ENCODE peak calls at places on chromosomes 4 and X, in six cellular contexts. One of them, this sample, is unnamed.

GRCh38 chr4:118351851-118352827 is 664 bp downstream of the PRSS12 start:
- DNase-seq in GM03348: peak
- DNase-seq in NCI-H1436 treated with DMSO at 0.1 percent for 48 hours: no peak
- DNase-seq in HAP-1: peak
- DNase-seq in posterior cingulate gyrus: no peak
- DNase-seq in tibial nerve: no peak
- DNase-seq in this sample: no peak

GRCh38 chr4:118360101-118360500 is 7.3 kb upstream of the PRSS12 start:
- DNase-seq in GM03348: no peak
- DNase-seq in NCI-H1436 treated with DMSO at 0.1 percent for 48 hours: no peak
- DNase-seq in HAP-1: no peak
- DNase-seq in posterior cingulate gyrus: no peak
- DNase-seq in tibial nerve: no peak
- DNase-seq in this sample: no peak

GRCh38 chr4:38765391-38765790 is 17.4 kb downstream of the TLR10 start:
- DNase-seq in GM03348: no peak
- DNase-seq in NCI-H1436 treated with DMSO at 0.1 percent for 48 hours: no peak
- DNase-seq in HAP-1: no peak
- DNase-seq in posterior cingulate gyrus: no peak
- DNase-seq in tibial nerve: no peak
- DNase-seq in this sample: no peak

GRCh38 chr4:13309751-13310150 is 174.4 kb downstream of the RAB28 start:
- DNase-seq in GM03348: no peak
- DNase-seq in NCI-H1436 treated with DMSO at 0.1 percent for 48 hours: no peak
- DNase-seq in HAP-1: no peak
- DNase-seq in posterior cingulate gyrus: no peak
- DNase-seq in tibial nerve: no peak
- DNase-seq in this sample: no peak

GRCh38 chr4:41142946-41143720 is 71.2 kb downstream of the APBB2 start:
- DNase-seq in GM03348: peak
- DNase-seq in NCI-H1436 treated with DMSO at 0.1 percent for 48 hours: no peak
- DNase-seq in HAP-1: no peak
- DNase-seq in posterior cingulate gyrus: no peak
- DNase-seq in tibial nerve: peak
- DNase-seq in this sample: peak

GRCh38 chr4:28391877-28392276 is 1531.2 kb downstream of the STIM2 start:
- DNase-seq in GM03348: peak
- DNase-seq in NCI-H1436 treated with DMSO at 0.1 percent for 48 hours: no peak
- DNase-seq in HAP-1: no peak
- DNase-seq in posterior cingulate gyrus: no peak
- DNase-seq in tibial nerve: no peak
- DNase-seq in this sample: no peak

GRCh38 chrX:106566362-106566761 is 45.4 kb upstream of the RADX start:
- DNase-seq in GM03348: no peak
- DNase-seq in NCI-H1436 treated with DMSO at 0.1 percent for 48 hours: no peak
- DNase-seq in HAP-1: no peak
- DNase-seq in posterior cingulate gyrus: no peak
- DNase-seq in tibial nerve: no peak
- DNase-seq in this sample: no peak

GRCh38 chrX:152817082-152817744 is 13.3 kb downstream of the CETN2 start:
- DNase-seq in GM03348: peak
- DNase-seq in NCI-H1436 treated with DMSO at 0.1 percent for 48 hours: no peak
- DNase-seq in HAP-1: peak
- DNase-seq in posterior cingulate gyrus: peak
- DNase-seq in tibial nerve: no peak
- DNase-seq in this sample: no peak

GRCh38 chr4:8744083-8744805 is 127.4 kb downstream of the HMX1 start:
- DNase-seq in GM03348: no peak
- DNase-seq in NCI-H1436 treated with DMSO at 0.1 percent for 48 hours: no peak
- DNase-seq in HAP-1: no peak
- DNase-seq in posterior cingulate gyrus: no peak
- DNase-seq in tibial nerve: peak
- DNase-seq in this sample: no peak

GRCh38 chrX:53357799-53358530 is 64.5 kb downstream of the SMC1A start:
- DNase-seq in GM03348: no peak
- DNase-seq in NCI-H1436 treated with DMSO at 0.1 percent for 48 hours: no peak
- DNase-seq in HAP-1: peak
- DNase-seq in posterior cingulate gyrus: peak
- DNase-seq in tibial nerve: no peak
- DNase-seq in this sample: peak

GRCh38 chr4:101187837-101188236 is 159.5 kb downstream of the PPP3CA start:
- DNase-seq in GM03348: no peak
- DNase-seq in NCI-H1436 treated with DMSO at 0.1 percent for 48 hours: no peak
- DNase-seq in HAP-1: no peak
- DNase-seq in posterior cingulate gyrus: no peak
- DNase-seq in tibial nerve: no peak
- DNase-seq in this sample: no peak

GRCh38 chrX:155334486-155335316 is at the start of gene CLIC2:
- DNase-seq in GM03348: peak
- DNase-seq in NCI-H1436 treated with DMSO at 0.1 percent for 48 hours: no peak
- DNase-seq in HAP-1: no peak
- DNase-seq in posterior cingulate gyrus: peak
- DNase-seq in tibial nerve: peak
- DNase-seq in this sample: peak

GRCh38 chrX:21733705-21734104 is 24.2 kb downstream of the SMPX start:
- DNase-seq in GM03348: no peak
- DNase-seq in NCI-H1436 treated with DMSO at 0.1 percent for 48 hours: no peak
- DNase-seq in HAP-1: no peak
- DNase-seq in posterior cingulate gyrus: no peak
- DNase-seq in tibial nerve: no peak
- DNase-seq in this sample: no peak

GRCh38 chrX:27600686-27601085 is 10.5 kb downstream of the DCAF8L2 start:
- DNase-seq in GM03348: no peak
- DNase-seq in NCI-H1436 treated with DMSO at 0.1 percent for 48 hours: no peak
- DNase-seq in HAP-1: no peak
- DNase-seq in posterior cingulate gyrus: no peak
- DNase-seq in tibial nerve: no peak
- DNase-seq in this sample: no peak

GRCh38 chrX:123961268-123962005 is at the start of gene STAG2:
- DNase-seq in GM03348: peak
- DNase-seq in NCI-H1436 treated with DMSO at 0.1 percent for 48 hours: peak
- DNase-seq in HAP-1: peak
- DNase-seq in posterior cingulate gyrus: peak
- DNase-seq in tibial nerve: peak
- DNase-seq in this sample: peak

GRCh38 chr4:17939061-17939460 is 82.5 kb downstream of the LCORL start:
- DNase-seq in GM03348: no peak
- DNase-seq in NCI-H1436 treated with DMSO at 0.1 percent for 48 hours: no peak
- DNase-seq in HAP-1: no peak
- DNase-seq in posterior cingulate gyrus: no peak
- DNase-seq in tibial nerve: no peak
- DNase-seq in this sample: no peak

GRCh38 chr4:16225139-16225538 is 1.1 kb downstream of the TAPT1 start:
- DNase-seq in GM03348: peak
- DNase-seq in NCI-H1436 treated with DMSO at 0.1 percent for 48 hours: no peak
- DNase-seq in HAP-1: no peak
- DNase-seq in posterior cingulate gyrus: no peak
- DNase-seq in tibial nerve: no peak
- DNase-seq in this sample: no peak

GRCh38 chr4:163221467-163221866 is 54.8 kb upstream of the NAF1 start:
- DNase-seq in GM03348: no peak
- DNase-seq in NCI-H1436 treated with DMSO at 0.1 percent for 48 hours: no peak
- DNase-seq in HAP-1: no peak
- DNase-seq in posterior cingulate gyrus: no peak
- DNase-seq in tibial nerve: no peak
- DNase-seq in this sample: no peak

GRCh38 chrX:97126020-97126419 is 242.3 kb downstream of the RPA4 start:
- DNase-seq in GM03348: peak
- DNase-seq in NCI-H1436 treated with DMSO at 0.1 percent for 48 hours: no peak
- DNase-seq in HAP-1: no peak
- DNase-seq in posterior cingulate gyrus: no peak
- DNase-seq in tibial nerve: no peak
- DNase-seq in this sample: no peak

GRCh38 chrX:140933056-140933455 is 69.3 kb upstream of the SPANXB1 start:
- DNase-seq in GM03348: no peak
- DNase-seq in NCI-H1436 treated with DMSO at 0.1 percent for 48 hours: no peak
- DNase-seq in HAP-1: no peak
- DNase-seq in posterior cingulate gyrus: no peak
- DNase-seq in tibial nerve: no peak
- DNase-seq in this sample: no peak

GRCh38 chrX:12383196-12383595 is 244.9 kb downstream of the FRMPD4 start:
- DNase-seq in GM03348: no peak
- DNase-seq in NCI-H1436 treated with DMSO at 0.1 percent for 48 hours: no peak
- DNase-seq in HAP-1: peak
- DNase-seq in posterior cingulate gyrus: no peak
- DNase-seq in tibial nerve: no peak
- DNase-seq in this sample: no peak

GRCh38 chr4:98203406-98204235 is 57.6 kb upstream of the RAP1GDS1 start:
- DNase-seq in GM03348: no peak
- DNase-seq in NCI-H1436 treated with DMSO at 0.1 percent for 48 hours: no peak
- DNase-seq in HAP-1: no peak
- DNase-seq in posterior cingulate gyrus: no peak
- DNase-seq in tibial nerve: no peak
- DNase-seq in this sample: no peak

GRCh38 chr4:2787230-2788100 is 5.4 kb upstream of the SH3BP2 start:
- DNase-seq in GM03348: no peak
- DNase-seq in NCI-H1436 treated with DMSO at 0.1 percent for 48 hours: no peak
- DNase-seq in HAP-1: no peak
- DNase-seq in posterior cingulate gyrus: no peak
- DNase-seq in tibial nerve: peak
- DNase-seq in this sample: no peak

GRCh38 chrX:140815868-140816267 is 106.3 kb downstream of the LINC00632 start:
- DNase-seq in GM03348: peak
- DNase-seq in NCI-H1436 treated with DMSO at 0.1 percent for 48 hours: no peak
- DNase-seq in HAP-1: peak
- DNase-seq in posterior cingulate gyrus: no peak
- DNase-seq in tibial nerve: no peak
- DNase-seq in this sample: peak

GRCh38 chrX:17638731-17639130 is 98.6 kb upstream of the SCML1 start:
- DNase-seq in GM03348: no peak
- DNase-seq in NCI-H1436 treated with DMSO at 0.1 percent for 48 hours: no peak
- DNase-seq in HAP-1: no peak
- DNase-seq in posterior cingulate gyrus: no peak
- DNase-seq in tibial nerve: no peak
- DNase-seq in this sample: no peak

GRCh38 chrX:1165535-1166196 is 46.8 kb downstream of the CRLF2 start:
- DNase-seq in GM03348: no peak
- DNase-seq in NCI-H1436 treated with DMSO at 0.1 percent for 48 hours: no peak
- DNase-seq in HAP-1: peak
- DNase-seq in posterior cingulate gyrus: no peak
- DNase-seq in tibial nerve: no peak
- DNase-seq in this sample: no peak

GRCh38 chrX:104310084-104310483 is 55.4 kb upstream of the ESX1 start:
- DNase-seq in GM03348: peak
- DNase-seq in NCI-H1436 treated with DMSO at 0.1 percent for 48 hours: no peak
- DNase-seq in HAP-1: peak
- DNase-seq in posterior cingulate gyrus: peak
- DNase-seq in tibial nerve: no peak
- DNase-seq in this sample: no peak

GRCh38 chr4:98786866-98787265 is 128.5 kb upstream of the TSPAN5 start:
- DNase-seq in GM03348: no peak
- DNase-seq in NCI-H1436 treated with DMSO at 0.1 percent for 48 hours: no peak
- DNase-seq in HAP-1: no peak
- DNase-seq in posterior cingulate gyrus: no peak
- DNase-seq in tibial nerve: no peak
- DNase-seq in this sample: peak

GRCh38 chr4:21827575-21827974 is 121.0 kb downstream of the KCNIP4 start:
- DNase-seq in GM03348: peak
- DNase-seq in NCI-H1436 treated with DMSO at 0.1 percent for 48 hours: no peak
- DNase-seq in HAP-1: no peak
- DNase-seq in posterior cingulate gyrus: no peak
- DNase-seq in tibial nerve: no peak
- DNase-seq in this sample: no peak

GRCh38 chr4:171181090-171181489 is 632.1 kb upstream of the GALNTL6 start:
- DNase-seq in GM03348: no peak
- DNase-seq in NCI-H1436 treated with DMSO at 0.1 percent for 48 hours: no peak
- DNase-seq in HAP-1: no peak
- DNase-seq in posterior cingulate gyrus: no peak
- DNase-seq in tibial nerve: no peak
- DNase-seq in this sample: no peak

GRCh38 chr4:127734976-127735375 is 4.8 kb downstream of the SLC25A31 start:
- DNase-seq in GM03348: no peak
- DNase-seq in NCI-H1436 treated with DMSO at 0.1 percent for 48 hours: no peak
- DNase-seq in HAP-1: no peak
- DNase-seq in posterior cingulate gyrus: no peak
- DNase-seq in tibial nerve: no peak
- DNase-seq in this sample: no peak

GRCh38 chr4:120085705-120086104 is 19.1 kb upstream of the MAD2L1 start:
- DNase-seq in GM03348: no peak
- DNase-seq in NCI-H1436 treated with DMSO at 0.1 percent for 48 hours: no peak
- DNase-seq in HAP-1: no peak
- DNase-seq in posterior cingulate gyrus: no peak
- DNase-seq in tibial nerve: no peak
- DNase-seq in this sample: no peak

This sample was measured in HFF-Myc.